ENCODE peak calls at places on chromosome 2, in seven cellular contexts. W, X, A, F, U, Y and O are unnamed samples.

GRCh38 chr2:38959938-38960608 is 70.4 kb downstream of the ARHGEF33 start:
- DNase-seq in W (peak), X (peak), A (peak), F (peak), U (peak), Y (no peak), O (peak)

GRCh38 chr2:24792542-24792873 is 683 bp downstream of the PTRHD1 start:
- DNase-seq in W (no peak), X (no peak), A (no peak), F (no peak), U (no peak), Y (no peak), O (no peak)

GRCh38 chr2:2333076-2333475 is 2.0 kb upstream of the MYT1L start:
- DNase-seq in W (no peak), X (no peak), A (no peak), F (no peak), U (no peak), Y (no peak), O (no peak)

GRCh38 chr2:72000110-72000509 is 147.6 kb downstream of the CYP26B1 start:
- DNase-seq in W (no peak), X (peak), A (no peak), F (peak), U (no peak), Y (no peak), O (no peak)

GRCh38 chr2:137886432-137886831 is 77.8 kb upstream of the HNMT start:
- DNase-seq in W (no peak), X (no peak), A (no peak), F (peak), U (no peak), Y (no peak), O (no peak)

GRCh38 chr2:217402622-217403383 is 542.9 kb upstream of the TNP1 start:
- DNase-seq in W (no peak), X (no peak), A (no peak), F (no peak), U (no peak), Y (no peak), O (no peak)

GRCh38 chr2:191636235-191636543 is 41.7 kb upstream of the NABP1 start:
- DNase-seq in W (no peak), X (no peak), A (no peak), F (peak), U (no peak), Y (no peak), O (no peak)

GRCh38 chr2:195486520-195486919 is 170.5 kb upstream of the SLC39A10 start:
- DNase-seq in W (no peak), X (no peak), A (no peak), F (no peak), U (no peak), Y (no peak), O (no peak)

GRCh38 chr2:124024491-124025348 is at the start of gene CNTNAP5:
- DNase-seq in W (peak), X (peak), A (no peak), F (peak), U (peak), Y (no peak), O (peak)

GRCh38 chr2:23700627-23701026 is 226.3 kb downstream of the ATAD2B start:
- DNase-seq in W (no peak), X (no peak), A (no peak), F (no peak), U (no peak), Y (no peak), O (no peak)

GRCh38 chr2:227939271-227940027 is 68.0 kb downstream of the DAW1 start:
- DNase-seq in W (no peak), X (peak), A (no peak), F (peak), U (peak), Y (no peak), O (peak)

GRCh38 chr2:70828914-70829824 is 6.4 kb downstream of the CD207 start:
- DNase-seq in W (no peak), X (no peak), A (no peak), F (no peak), U (no peak), Y (no peak), O (no peak)

GRCh38 chr2:200306969-200307811 is 697 bp downstream of the SPATS2L start:
- DNase-seq in W (peak), X (peak), A (no peak), F (no peak), U (peak), Y (peak), O (no peak)

GRCh38 chr2:128302744-128303067 is 16.0 kb downstream of the HS6ST1 start:
- DNase-seq in W (no peak), X (no peak), A (no peak), F (no peak), U (no peak), Y (no peak), O (no peak)

GRCh38 chr2:12928706-12929291 is 212.1 kb downstream of the TRIB2 start:
- DNase-seq in W (no peak), X (no peak), A (no peak), F (no peak), U (no peak), Y (no peak), O (no peak)

GRCh38 chr2:74690571-74690970 is 36.5 kb downstream of the SEMA4F start:
- DNase-seq in W (no peak), X (no peak), A (no peak), F (peak), U (no peak), Y (peak), O (no peak)

GRCh38 chr2:218217366-218218309 is 649 bp downstream of the ARPC2 start:
- DNase-seq in W (peak), X (peak), A (peak), F (peak), U (peak), Y (no peak), O (peak)

GRCh38 chr2:112493858-112494648 is 12.1 kb downstream of the TTL start:
- DNase-seq in W (no peak), X (no peak), A (no peak), F (peak), U (no peak), Y (no peak), O (no peak)

GRCh38 chr2:160379399-160379798 is 114.2 kb downstream of the RBMS1 start:
- DNase-seq in W (no peak), X (no peak), A (no peak), F (no peak), U (no peak), Y (peak), O (no peak)

GRCh38 chr2:239895116-239895515 is 130.0 kb downstream of the NDUFA10 start:
- DNase-seq in W (no peak), X (no peak), A (no peak), F (no peak), U (no peak), Y (no peak), O (no peak)

GRCh38 chr2:32678825-32679224 is 51.0 kb downstream of the TTC27 start:
- DNase-seq in W (no peak), X (no peak), A (no peak), F (peak), U (no peak), Y (no peak), O (no peak)

GRCh38 chr2:217366996-217367395 is 507.1 kb upstream of the TNP1 start:
- DNase-seq in W (no peak), X (no peak), A (no peak), F (peak), U (no peak), Y (no peak), O (no peak)

GRCh38 chr2:191533693-191534175 is 144.2 kb upstream of the NABP1 start:
- DNase-seq in W (no peak), X (no peak), A (no peak), F (no peak), U (no peak), Y (peak), O (no peak)

GRCh38 chr2:67883316-67884080 is 179.3 kb downstream of the C1D start:
- DNase-seq in W (no peak), X (no peak), A (no peak), F (no peak), U (no peak), Y (no peak), O (no peak)

GRCh38 chr2:96568094-96568493 is 31.5 kb downstream of the ARID5A start:
- DNase-seq in W (no peak), X (no peak), A (no peak), F (no peak), U (no peak), Y (no peak), O (no peak)

GRCh38 chr2:126244937-126245336 is 411.0 kb upstream of the GYPC start:
- DNase-seq in W (peak), X (peak), A (no peak), F (peak), U (no peak), Y (peak), O (peak)

GRCh38 chr2:212708346-212708745 is 169.7 kb upstream of the ERBB4 start:
- DNase-seq in W (no peak), X (no peak), A (no peak), F (no peak), U (no peak), Y (no peak), O (no peak)

GRCh38 chr2:176114930-176115625 is 1.5 kb upstream of the HOXD10 start:
- DNase-seq in W (no peak), X (no peak), A (no peak), F (no peak), U (no peak), Y (no peak), O (no peak)

GRCh38 chr2:215745316-215745715 is 268.0 kb downstream of the MREG start:
- DNase-seq in W (no peak), X (no peak), A (no peak), F (no peak), U (no peak), Y (no peak), O (no peak)

GRCh38 chr2:237726401-237726830 is 72.2 kb upstream of the RBM44 start:
- DNase-seq in W (no peak), X (no peak), A (no peak), F (no peak), U (no peak), Y (no peak), O (no peak)

GRCh38 chr2:163733301-163733938 is 2.4 kb downstream of the FIGN start:
- DNase-seq in W (no peak), X (no peak), A (no peak), F (no peak), U (no peak), Y (no peak), O (no peak)

GRCh38 chr2:97774425-97774824 is 61.0 kb downstream of the ZAP70 start:
- DNase-seq in W (no peak), X (no peak), A (no peak), F (peak), U (no peak), Y (no peak), O (no peak)

GRCh38 chr2:33022989-33023731 is 76.4 kb downstream of the LTBP1 start:
- DNase-seq in W (no peak), X (no peak), A (no peak), F (no peak), U (no peak), Y (no peak), O (no peak)

GRCh38 chr2:182937864-182938263 is 71.4 kb upstream of the FRZB start:
- DNase-seq in W (no peak), X (no peak), A (no peak), F (no peak), U (no peak), Y (no peak), O (no peak)

GRCh38 chr2:108423067-108423466 is 25.9 kb upstream of the GCC2 start:
- DNase-seq in W (no peak), X (no peak), A (no peak), F (no peak), U (no peak), Y (no peak), O (no peak)

GRCh38 chr2:98479959-98480524 is 35.4 kb downstream of the INPP4A start:
- DNase-seq in W (peak), X (no peak), A (no peak), F (peak), U (no peak), Y (no peak), O (peak)

GRCh38 chr2:219570194-219570923 is 980 bp downstream of the OBSL1 start:
- DNase-seq in W (no peak), X (no peak), A (no peak), F (no peak), U (peak), Y (no peak), O (peak)

GRCh38 chr2:172428841-172429173 is 1.4 kb downstream of the ITGA6 start:
- DNase-seq in W (no peak), X (no peak), A (no peak), F (no peak), U (no peak), Y (no peak), O (no peak)
- H3K27ac ChIP-seq in W (peak), X (no peak), A (peak), F (no peak), U (peak), Y (peak), O (no peak)

GRCh38 chr2:36706021-36706328 is 9.5 kb downstream of the VIT start:
- DNase-seq in W (no peak), X (no peak), A (no peak), F (no peak), U (no peak), Y (no peak), O (no peak)

GRCh38 chr2:36706451-36706850 is 9.9 kb downstream of the VIT start:
- DNase-seq in W (no peak), X (no peak), A (no peak), F (no peak), U (no peak), Y (no peak), O (no peak)

GRCh38 chr2:36707050-36707449 is 10.5 kb downstream of the VIT start:
- DNase-seq in W (no peak), X (no peak), A (no peak), F (no peak), U (no peak), Y (no peak), O (no peak)

GRCh38 chr2:36705326-36706020 is 9.0 kb downstream of the VIT start:
- DNase-seq in W (no peak), X (no peak), A (no peak), F (no peak), U (no peak), Y (no peak), O (no peak)

GRCh38 chr2:36708119-36708741 is 11.7 kb downstream of the VIT start:
- DNase-seq in W (no peak), X (peak), A (no peak), F (no peak), U (no peak), Y (no peak), O (no peak)
- H3K27ac ChIP-seq in W (no peak), X (no peak), A (no peak), F (no peak), U (no peak), Y (no peak), O (no peak)

GRCh38 chr2:46813046-46813445 is 102.6 kb downstream of the MCFD2 start:
- DNase-seq in W (no peak), X (no peak), A (no peak), F (no peak), U (no peak), Y (no peak), O (no peak)

GRCh38 chr2:46812381-46813024 is 103.1 kb downstream of the MCFD2 start:
- DNase-seq in W (no peak), X (no peak), A (no peak), F (no peak), U (no peak), Y (no peak), O (no peak)

GRCh38 chr2:46814160-46814559 is 101.4 kb downstream of the MCFD2 start:
- DNase-seq in W (no peak), X (no peak), A (no peak), F (no peak), U (no peak), Y (no peak), O (no peak)

GRCh38 chr2:46814562-46814961 is 101.0 kb downstream of the MCFD2 start:
- DNase-seq in W (no peak), X (no peak), A (no peak), F (no peak), U (no peak), Y (no peak), O (no peak)

GRCh38 chr2:46813680-46814079 is 101.9 kb downstream of the MCFD2 start:
- DNase-seq in W (no peak), X (no peak), A (no peak), F (no peak), U (no peak), Y (no peak), O (no peak)
- H3K27ac ChIP-seq in W (peak), X (no peak), A (no peak), F (no peak), U (peak), Y (no peak), O (peak)

GRCh38 chr2:158732573-158733429 is 62.3 kb upstream of the DAPL1 start:
- DNase-seq in W (no peak), X (no peak), A (no peak), F (no peak), U (no peak), Y (no peak), O (no peak)
- H3K27ac ChIP-seq in W (no peak), X (no peak), A (no peak), F (no peak), U (no peak), Y (no peak), O (no peak)

GRCh38 chr2:9251154-9252001 is 44.8 kb downstream of the ASAP2 start:
- DNase-seq in W (no peak), X (no peak), A (no peak), F (no peak), U (no peak), Y (no peak), O (no peak)

GRCh38 chr2:9249036-9249800 is 42.6 kb downstream of the ASAP2 start:
- DNase-seq in W (no peak), X (no peak), A (no peak), F (no peak), U (no peak), Y (no peak), O (no peak)

GRCh38 chr2:9250091-9250490 is 43.5 kb downstream of the ASAP2 start:
- DNase-seq in W (no peak), X (no peak), A (no peak), F (no peak), U (no peak), Y (no peak), O (no peak)

GRCh38 chr2:9250498-9251153 is 44.0 kb downstream of the ASAP2 start:
- DNase-seq in W (no peak), X (no peak), A (no peak), F (no peak), U (no peak), Y (no peak), O (peak)

GRCh38 chr2:9252002-9252357 is 45.4 kb downstream of the ASAP2 start:
- DNase-seq in W (no peak), X (no peak), A (no peak), F (no peak), U (no peak), Y (no peak), O (no peak)
- H3K27ac ChIP-seq in W (peak), X (no peak), A (no peak), F (no peak), U (no peak), Y (no peak), O (peak)